ENCODE peak calls at places on chromosomes 16 and 17, in five cellular contexts. One of them, this sample, is unnamed.

GRCh38 chr17:40577611-40578065 is 12.4 kb upstream of the CCR7 start:
- DNase-seq in AG04450: no peak
- DNase-seq in H9: no peak
- DNase-seq in OCI-LY7: no peak
- DNase-seq in tibial nerve: no peak
- DNase-seq in this sample: no peak

GRCh38 chr16:6672507-6672906 is 660.1 kb upstream of the RBFOX1 start:
- DNase-seq in OCI-LY7: no peak
- DNase-seq in H9: no peak
- DNase-seq in tibial nerve: no peak
- DNase-seq in AG04450: no peak
- DNase-seq in this sample: no peak

GRCh38 chr16:72443809-72444208 is 271.9 kb upstream of the PMFBP1 start:
- DNase-seq in AG04450: no peak
- DNase-seq in OCI-LY7: no peak
- DNase-seq in H9: no peak
- DNase-seq in tibial nerve: no peak
- DNase-seq in this sample: no peak

GRCh38 chr17:66713533-66714042 is 121.3 kb upstream of the CACNG5 start:
- DNase-seq in H9: no peak
- DNase-seq in OCI-LY7: no peak
- DNase-seq in tibial nerve: no peak
- DNase-seq in AG04450: no peak
- DNase-seq in this sample: no peak

GRCh38 chr17:77369544-77369971 is 228.8 kb downstream of the SEC14L1 start:
- DNase-seq in AG04450: no peak
- DNase-seq in OCI-LY7: no peak
- DNase-seq in tibial nerve: no peak
- DNase-seq in H9: no peak
- DNase-seq in this sample: no peak

GRCh38 chr16:10753670-10754069 is 10.0 kb downstream of the NUBP1 start:
- DNase-seq in H9: no peak
- DNase-seq in AG04450: no peak
- DNase-seq in tibial nerve: no peak
- DNase-seq in OCI-LY7: no peak
- DNase-seq in this sample: no peak

GRCh38 chr17:48427598-48427997 is 2.4 kb downstream of the SKAP1 start:
- DNase-seq in H9: no peak
- DNase-seq in AG04450: no peak
- DNase-seq in OCI-LY7: peak
- DNase-seq in tibial nerve: no peak
- DNase-seq in this sample: no peak

GRCh38 chr17:77186141-77186604 is 45.4 kb downstream of the SEC14L1 start:
- DNase-seq in H9: no peak
- DNase-seq in OCI-LY7: peak
- DNase-seq in AG04450: no peak
- DNase-seq in tibial nerve: no peak
- DNase-seq in this sample: no peak

GRCh38 chr17:49830605-49831004 is 17.3 kb downstream of the TAC4 start:
- DNase-seq in tibial nerve: no peak
- DNase-seq in H9: no peak
- DNase-seq in OCI-LY7: no peak
- DNase-seq in AG04450: no peak
- DNase-seq in this sample: no peak

GRCh38 chr16:58507963-58508670 is 7.2 kb upstream of the SETD6 start:
- DNase-seq in OCI-LY7: no peak
- DNase-seq in AG04450: no peak
- DNase-seq in H9: no peak
- DNase-seq in tibial nerve: no peak
- DNase-seq in this sample: no peak

GRCh38 chr17:65638221-65638940 is 76.9 kb upstream of the AXIN2 start:
- DNase-seq in H9: no peak
- DNase-seq in OCI-LY7: no peak
- DNase-seq in tibial nerve: no peak
- DNase-seq in AG04450: peak
- DNase-seq in this sample: peak

GRCh38 chr17:79393358-79394038 is 217.4 kb downstream of the RBFOX3 start:
- DNase-seq in H9: peak
- DNase-seq in OCI-LY7: peak
- DNase-seq in tibial nerve: peak
- DNase-seq in AG04450: peak
- DNase-seq in this sample: peak

GRCh38 chr17:7060165-7060890 is 16.4 kb upstream of the SLC16A11 start:
- DNase-seq in H9: no peak
- DNase-seq in tibial nerve: no peak
- DNase-seq in OCI-LY7: no peak
- DNase-seq in AG04450: no peak
- DNase-seq in this sample: no peak

GRCh38 chr16:70754874-70755600 is 45.9 kb downstream of the VAC14 start:
- DNase-seq in AG04450: no peak
- DNase-seq in H9: no peak
- DNase-seq in OCI-LY7: no peak
- DNase-seq in tibial nerve: no peak
- DNase-seq in this sample: no peak

GRCh38 chr17:67559381-67559966 is 158.3 kb upstream of the NOL11 start:
- DNase-seq in H9: peak
- DNase-seq in OCI-LY7: no peak
- DNase-seq in tibial nerve: no peak
- DNase-seq in AG04450: no peak
- DNase-seq in this sample: no peak

GRCh38 chr17:48021964-48022363 is 15.6 kb downstream of the COPZ2 start:
- DNase-seq in AG04450: no peak
- DNase-seq in H9: no peak
- DNase-seq in tibial nerve: no peak
- DNase-seq in OCI-LY7: no peak
- DNase-seq in this sample: no peak

GRCh38 chr17:4935650-4936049 is 3.6 kb downstream of the GP1BA start:
- DNase-seq in AG04450: no peak
- DNase-seq in tibial nerve: no peak
- DNase-seq in H9: no peak
- DNase-seq in OCI-LY7: no peak
- DNase-seq in this sample: no peak

GRCh38 chr17:4932756-4933155 is 679 bp downstream of the GP1BA start:
- DNase-seq in tibial nerve: no peak
- DNase-seq in OCI-LY7: no peak
- DNase-seq in H9: no peak
- DNase-seq in AG04450: no peak
- DNase-seq in this sample: no peak

GRCh38 chr17:4933646-4934045 is 1.6 kb downstream of the GP1BA start:
- DNase-seq in AG04450: no peak
- DNase-seq in H9: no peak
- DNase-seq in tibial nerve: no peak
- DNase-seq in OCI-LY7: no peak
- DNase-seq in this sample: no peak

GRCh38 chr17:4936436-4936835 is 3.4 kb downstream of the SLC25A11 start:
- DNase-seq in AG04450: no peak
- DNase-seq in OCI-LY7: no peak
- DNase-seq in H9: peak
- DNase-seq in tibial nerve: no peak
- DNase-seq in this sample: no peak

DNA sequence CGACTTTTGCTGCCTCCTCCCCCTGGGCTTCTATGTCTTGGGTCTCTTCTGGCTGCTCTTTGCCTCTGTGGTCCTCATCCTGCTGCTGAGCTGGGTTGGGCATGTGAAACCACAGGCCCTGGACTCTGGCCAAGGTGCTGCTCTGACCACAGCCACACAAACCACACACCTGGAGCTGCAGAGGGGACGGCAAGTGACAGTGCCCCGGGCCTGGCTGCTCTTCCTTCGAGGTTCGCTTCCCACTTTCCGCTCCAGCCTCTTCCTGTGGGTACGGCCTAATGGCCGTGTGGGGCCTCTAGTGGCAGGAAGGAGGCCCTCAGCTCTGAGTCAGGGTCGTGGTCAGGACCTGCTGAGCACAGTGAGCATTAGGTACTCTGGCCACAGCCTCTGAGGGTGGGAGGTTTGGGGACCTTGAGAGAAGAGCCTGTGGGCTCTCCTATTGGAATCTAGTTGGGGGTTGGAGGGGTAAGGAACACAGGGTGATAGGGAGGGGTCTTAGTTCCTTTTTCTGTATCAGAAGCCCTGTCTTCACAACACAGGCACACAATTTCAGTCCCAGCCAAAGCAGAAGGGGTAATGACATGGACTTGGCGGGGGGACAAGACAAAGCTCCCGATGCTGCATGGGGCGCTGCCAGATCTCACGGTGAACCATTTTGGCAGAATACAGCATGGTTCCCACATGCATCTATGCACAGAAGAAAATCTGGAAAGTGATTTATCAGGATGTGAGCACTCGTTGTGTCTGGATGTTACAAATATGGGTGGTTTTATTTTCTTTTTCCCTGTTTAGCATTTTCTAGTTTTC is 2.3 kb downstream of the GP1BA start:
- DNase-seq in OCI-LY7: no peak
- DNase-seq in AG04450: no peak
- DNase-seq in tibial nerve: no peak
- DNase-seq in H9: peak
- DNase-seq in this sample: no peak
- TF ChIP-seq CTCF in OCI-LY7: peak
- TF ChIP-seq CTCF in AG04450: peak
- TF ChIP-seq CTCF in tibial nerve: no peak
- TF ChIP-seq CTCF in H9: peak
- TF ChIP-seq CTCF in this sample: peak

GRCh38 chr16:88685156-88686061 is 898 bp downstream of the SNAI3 start:
- DNase-seq in tibial nerve: no peak
- DNase-seq in OCI-LY7: peak
- DNase-seq in AG04450: no peak
- DNase-seq in H9: no peak
- DNase-seq in this sample: no peak
- TF ChIP-seq CTCF in tibial nerve: peak
- TF ChIP-seq CTCF in OCI-LY7: peak
- TF ChIP-seq CTCF in AG04450: peak
- TF ChIP-seq CTCF in H9: peak
- TF ChIP-seq CTCF in this sample: peak

GRCh38 chr17:64507418-64507766 is 615 bp downstream of the CEP95 start:
- DNase-seq in tibial nerve: no peak
- DNase-seq in OCI-LY7: peak
- DNase-seq in H9: peak
- DNase-seq in AG04450: no peak
- DNase-seq in this sample: no peak
- TF ChIP-seq CTCF in tibial nerve: peak
- TF ChIP-seq CTCF in OCI-LY7: peak
- TF ChIP-seq CTCF in H9: peak
- TF ChIP-seq CTCF in AG04450: peak
- TF ChIP-seq CTCF in this sample: peak

GRCh38 chr17:18319604-18320256 is 4.6 kb downstream of the SMCR8 start:
- DNase-seq in AG04450: peak
- DNase-seq in tibial nerve: no peak
- DNase-seq in OCI-LY7: peak
- DNase-seq in H9: peak
- DNase-seq in this sample: peak
- TF ChIP-seq CTCF in AG04450: peak
- TF ChIP-seq CTCF in tibial nerve: no peak
- TF ChIP-seq CTCF in OCI-LY7: peak
- TF ChIP-seq CTCF in H9: peak
- TF ChIP-seq CTCF in this sample: peak